ENCODE peak calls at places on chromosomes 16 and 17, in eight cellular contexts. H is dorsolateral prefrontal cortex, X is astrocyte of the spinal cord, P is cardiac fibroblast, C is cardiac muscle cell, R is esophagus muscularis mucosa, A is choroid plexus epithelial cell, N is epithelial cell of esophagus. I is an unnamed sample.

GRCh38 chr17:28849281-28849680 is 5.5 kb upstream of the ERAL1 start:
- DNase-seq in H (peak), X (no peak), P (peak), C (peak), R (no peak), A (peak), N (peak), I (no peak)

GRCh38 chr17:81510798-81511549 is 1.6 kb downstream of the ACTG1 start:
- DNase-seq in H (no peak), X (peak), P (peak), C (peak), R (no peak), A (peak), N (no peak), I (no peak)

GRCh38 chr16:6725634-6726331 is 606.9 kb upstream of the RBFOX1 start:
- DNase-seq in H (no peak), X (no peak), P (no peak), C (peak), R (no peak), A (no peak), N (no peak), I (no peak)

GRCh38 chr17:46818319-46818928 is at the start of gene WNT3:
- DNase-seq in H (peak), X (no peak), P (no peak), C (peak), R (no peak), A (no peak), N (peak), I (no peak)

GRCh38 chr16:58639230-58639629 is 9.6 kb upstream of the CNOT1 start:
- DNase-seq in H (no peak), X (no peak), P (no peak), C (no peak), R (no peak), A (no peak), N (no peak), I (no peak)

GRCh38 chr17:80687819-80688218 is 143.2 kb downstream of the RPTOR start:
- DNase-seq in H (no peak), X (no peak), P (no peak), C (no peak), R (no peak), A (no peak), N (no peak), I (no peak)

GRCh38 chr16:57590654-57591085 is 37.8 kb upstream of the ADGRG1 start:
- DNase-seq in H (no peak), X (peak), P (peak), C (no peak), R (no peak), A (peak), N (peak), I (no peak)

GRCh38 chr17:79549111-79549915 is 61.5 kb downstream of the RBFOX3 start:
- DNase-seq in H (peak), X (no peak), P (no peak), C (no peak), R (no peak), A (no peak), N (no peak), I (no peak)

GRCh38 chr16:30896890-30897730 is 696 bp downstream of the CTF1 start:
- DNase-seq in H (peak), X (peak), P (peak), C (peak), R (peak), A (peak), N (peak), I (peak)

GRCh38 chr17:12457493-12457892 is 208.2 kb upstream of the MYOCD start:
- DNase-seq in H (no peak), X (no peak), P (no peak), C (no peak), R (no peak), A (peak), N (no peak), I (no peak)

GRCh38 chr17:29722411-29723198 is 99.9 kb upstream of the CORO6 start:
- DNase-seq in H (no peak), X (peak), P (peak), C (peak), R (peak), A (peak), N (peak), I (no peak)

GRCh38 chr17:33038740-33039139 is 47.1 kb downstream of the SPACA3 start:
- DNase-seq in H (no peak), X (no peak), P (peak), C (peak), R (no peak), A (peak), N (peak), I (peak)

GRCh38 chr16:373848-374615 is 3.7 kb upstream of the MRPL28 start:
- DNase-seq in H (no peak), X (no peak), P (no peak), C (no peak), R (no peak), A (no peak), N (no peak), I (no peak)

GRCh38 chr17:41196068-41196467 is 6.4 kb downstream of the KRTAP9-1 start:
- DNase-seq in H (no peak), X (no peak), P (no peak), C (no peak), R (no peak), A (no peak), N (no peak), I (no peak)

GRCh38 chr17:608911-609882 is 105.4 kb downstream of the VPS53 start:
- DNase-seq in H (no peak), X (no peak), P (no peak), C (no peak), R (no peak), A (no peak), N (no peak), I (no peak)

GRCh38 chr17:64411999-64412771 is 21.5 kb upstream of the PECAM1 start:
- DNase-seq in H (peak), X (peak), P (peak), C (peak), R (no peak), A (peak), N (peak), I (no peak)

GRCh38 chr17:33381201-33381600 is 88.1 kb upstream of the ASIC2 start:
- DNase-seq in H (no peak), X (no peak), P (peak), C (no peak), R (no peak), A (peak), N (no peak), I (no peak)

GRCh38 chr16:15046692-15047376 is 9.0 kb downstream of the NTAN1 start:
- DNase-seq in H (no peak), X (no peak), P (no peak), C (no peak), R (no peak), A (no peak), N (no peak), I (no peak)

GRCh38 chr16:54846761-54847160 is 83.9 kb upstream of the IRX5 start:
- DNase-seq in H (no peak), X (no peak), P (no peak), C (peak), R (no peak), A (peak), N (peak), I (no peak)

GRCh38 chr16:28915181-28915580 is 9.9 kb downstream of the RABEP2 start:
- DNase-seq in H (no peak), X (peak), P (peak), C (no peak), R (no peak), A (peak), N (peak), I (no peak)

GRCh38 chr17:66755101-66755943 is 79.6 kb upstream of the CACNG5 start:
- DNase-seq in H (peak), X (no peak), P (no peak), C (no peak), R (no peak), A (no peak), N (peak), I (no peak)

GRCh38 chr16:71249399-71249798 is 18.9 kb upstream of the HYDIN start:
- DNase-seq in H (no peak), X (no peak), P (no peak), C (no peak), R (peak), A (no peak), N (no peak), I (no peak)

GRCh38 chr17:55330344-55330933 is 65.7 kb downstream of the HLF start:
- DNase-seq in H (no peak), X (no peak), P (no peak), C (no peak), R (no peak), A (no peak), N (no peak), I (no peak)

GRCh38 chr16:11104168-11105037 is 151.6 kb downstream of the SOCS1 start:
- DNase-seq in H (no peak), X (no peak), P (no peak), C (peak), R (no peak), A (no peak), N (no peak), I (no peak)

GRCh38 chr16:22165508-22166285 is 3.4 kb downstream of the SDR42E2 start:
- DNase-seq in H (no peak), X (no peak), P (no peak), C (no peak), R (no peak), A (no peak), N (no peak), I (no peak)

GRCh38 chr16:71594000-71594646 is 17.2 kb upstream of the TAT start:
- DNase-seq in H (no peak), X (no peak), P (no peak), C (no peak), R (no peak), A (no peak), N (no peak), I (no peak)

GRCh38 chr17:28384281-28385036 is 13.0 kb downstream of the SARM1 start:
- DNase-seq in H (peak), X (no peak), P (no peak), C (peak), R (no peak), A (no peak), N (no peak), I (no peak)

GRCh38 chr17:52035336-52035915 is 123.1 kb downstream of the CA10 start:
- DNase-seq in H (peak), X (no peak), P (no peak), C (no peak), R (no peak), A (no peak), N (no peak), I (no peak)

GRCh38 chr16:54954220-54954619 is 23.6 kb downstream of the IRX5 start:
- DNase-seq in H (no peak), X (no peak), P (peak), C (no peak), R (no peak), A (no peak), N (no peak), I (no peak)

GRCh38 chr16:58409316-58409973 is 17.2 kb downstream of the GINS3 start:
- DNase-seq in H (peak), X (peak), P (peak), C (no peak), R (no peak), A (peak), N (peak), I (no peak)

GRCh38 chr16:819336-819735 is 18.8 kb upstream of the GNG13 start:
- DNase-seq in H (no peak), X (no peak), P (no peak), C (no peak), R (no peak), A (no peak), N (no peak), I (no peak)

GRCh38 chr16:14337303-14338191 is 266.4 kb downstream of the MRTFB start:
- DNase-seq in H (no peak), X (no peak), P (peak), C (no peak), R (no peak), A (peak), N (no peak), I (no peak)

GRCh38 chr17:50426814-50427787 is 1.1 kb downstream of the ACSF2 start:
- DNase-seq in H (no peak), X (peak), P (peak), C (peak), R (no peak), A (peak), N (peak), I (no peak)
- TF ChIP-seq CTCF in H (no peak), X (peak), P (no peak), C (peak), R (no peak), A (peak), N (peak), I (peak)

GRCh38 chr16:85385463-85386331 is 227.4 kb upstream of the GSE1 start:
- DNase-seq in H (peak), X (no peak), P (no peak), C (no peak), R (no peak), A (no peak), N (no peak), I (no peak)
- TF ChIP-seq CTCF in H (no peak), X (no peak), P (no peak), C (no peak), R (no peak), A (no peak), N (no peak), I (peak)

DNA sequence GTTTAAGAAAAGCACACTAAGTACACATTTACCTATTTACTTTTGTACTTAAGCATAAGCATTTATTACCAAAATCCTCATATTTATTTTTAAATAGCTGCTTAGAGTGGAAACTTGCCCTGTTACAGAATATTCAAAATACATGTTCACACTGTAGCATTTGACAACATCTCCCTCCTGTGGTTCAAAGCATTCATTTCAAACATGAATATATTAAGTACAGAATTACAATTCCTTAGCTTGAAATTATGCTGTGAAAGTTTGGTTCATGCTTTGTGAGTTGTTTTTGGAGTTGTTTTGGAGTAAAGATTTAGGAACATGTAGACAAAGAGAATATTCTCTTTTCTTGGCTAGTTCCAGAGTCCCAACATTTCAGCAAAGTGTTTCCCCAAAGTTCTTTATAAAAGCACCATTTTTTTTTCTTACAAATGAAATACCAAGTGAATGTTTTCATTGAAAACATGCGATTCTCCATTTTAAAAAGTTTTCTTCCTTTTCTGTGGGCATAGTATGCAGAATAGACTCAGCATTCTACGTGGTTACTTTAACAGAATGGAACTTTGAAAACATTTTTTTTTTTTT is 33.2 kb downstream of the TUBD1 start:
- DNase-seq in H (no peak), X (peak), P (peak), C (no peak), R (no peak), A (peak), N (peak), I (no peak)
- TF ChIP-seq CTCF in H (peak), X (peak), P (peak), C (peak), R (peak), A (peak), N (peak), I (peak)

DNA sequence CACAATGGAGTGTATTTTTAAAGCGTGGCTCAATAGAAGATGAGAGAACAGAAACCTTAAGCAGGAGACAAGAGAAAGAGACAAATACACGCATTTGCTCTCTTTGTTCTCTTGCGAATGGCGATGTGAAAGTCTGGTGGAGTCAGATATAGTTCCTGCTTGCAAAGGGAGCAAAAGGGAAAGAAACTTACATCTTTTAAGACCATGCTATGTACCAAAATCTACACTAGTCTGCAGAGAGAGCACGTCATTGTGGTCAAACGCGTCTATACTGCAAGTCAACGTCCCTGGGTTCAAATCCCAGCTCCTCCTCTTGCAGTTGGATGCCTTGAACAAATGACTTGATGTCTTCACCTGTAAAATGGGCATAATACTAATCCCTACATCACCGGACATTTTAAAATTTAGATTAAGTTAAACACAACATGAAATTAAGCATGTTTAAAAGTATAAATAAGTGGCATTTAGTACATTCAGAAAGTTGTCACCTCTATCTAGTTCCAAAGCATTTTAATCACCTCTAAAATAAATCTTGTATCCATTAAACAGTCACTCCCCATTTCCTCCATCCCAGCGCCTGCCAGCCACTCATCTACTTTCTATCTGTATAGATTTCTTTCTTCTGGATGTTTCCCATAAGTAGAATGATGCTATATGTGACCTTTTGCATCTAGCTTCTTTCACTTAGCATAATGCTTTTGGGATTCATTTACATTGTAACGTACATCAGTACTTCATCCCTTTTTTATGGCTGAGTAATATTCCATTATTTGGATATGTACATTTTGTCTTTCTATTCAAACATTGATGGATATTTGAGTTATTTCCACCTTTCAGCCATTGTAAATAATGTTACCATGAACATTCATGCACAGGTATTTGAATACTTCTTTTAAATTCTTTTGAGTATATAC is 406.9 kb downstream of the TMEM114 start:
- DNase-seq in H (no peak), X (no peak), P (no peak), C (no peak), R (no peak), A (no peak), N (no peak), I (no peak)
- TF ChIP-seq CTCF in H (no peak), X (no peak), P (no peak), C (no peak), R (no peak), A (no peak), N (no peak), I (no peak)

GRCh38 chr16:87235810-87236515 is 81.2 kb downstream of the C16orf95 start:
- DNase-seq in H (no peak), X (no peak), P (no peak), C (no peak), R (no peak), A (peak), N (no peak), I (no peak)

GRCh38 chr16:87231911-87232310 is 85.3 kb downstream of the C16orf95 start:
- DNase-seq in H (no peak), X (no peak), P (no peak), C (no peak), R (no peak), A (no peak), N (no peak), I (no peak)

GRCh38 chr16:87231295-87231694 is 85.9 kb downstream of the C16orf95 start:
- DNase-seq in H (no peak), X (no peak), P (no peak), C (no peak), R (no peak), A (no peak), N (no peak), I (no peak)

GRCh38 chr16:87234601-87235000 is 82.6 kb downstream of the C16orf95 start:
- DNase-seq in H (no peak), X (no peak), P (no peak), C (no peak), R (no peak), A (no peak), N (no peak), I (no peak)

DNA sequence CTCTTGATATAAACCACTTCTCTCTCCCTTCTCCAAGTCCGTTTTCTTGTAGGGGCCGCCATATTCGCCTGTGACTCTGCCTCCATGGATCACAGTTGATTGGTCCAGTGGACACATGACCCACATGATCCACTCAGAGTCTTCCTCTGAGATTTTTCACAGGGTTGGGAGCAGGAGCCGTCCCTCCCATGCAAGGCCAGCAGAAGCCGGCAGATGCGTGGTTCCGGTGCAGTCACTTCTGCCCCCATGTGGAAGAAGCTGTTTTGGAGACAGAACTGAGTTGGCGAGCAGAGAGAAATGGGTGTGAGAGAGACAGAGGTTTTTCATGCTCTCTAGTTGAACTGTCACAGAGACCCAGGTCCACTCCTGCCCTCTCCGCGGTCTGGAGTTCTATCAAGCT is 83.3 kb downstream of the C16orf95 start:
- DNase-seq in H (no peak), X (peak), P (peak), C (no peak), R (no peak), A (peak), N (no peak), I (no peak)
- TF ChIP-seq CTCF in H (no peak), X (peak), P (peak), C (peak), R (no peak), A (peak), N (no peak), I (peak)

DNA sequence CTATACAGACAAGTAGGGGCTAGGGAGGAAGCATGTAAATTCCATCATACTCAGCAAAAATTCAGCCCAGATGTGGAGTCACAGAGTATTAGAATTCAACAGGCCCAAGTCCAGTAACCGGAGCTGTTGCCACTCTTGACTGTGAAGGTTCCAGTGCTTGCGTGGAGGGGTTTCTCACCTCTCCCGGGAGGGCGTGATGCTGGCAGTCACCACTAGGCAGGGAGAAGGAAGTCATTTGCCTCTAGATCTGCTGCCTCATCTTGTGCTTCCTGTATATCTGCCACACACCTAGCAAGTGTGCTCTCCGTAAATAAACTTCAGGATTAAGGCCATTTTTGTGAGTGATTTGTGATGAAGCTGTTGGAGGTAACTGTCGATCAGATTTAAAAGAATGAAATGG is 1.0 kb upstream of the CKLF start:
- DNase-seq in H (no peak), X (no peak), P (no peak), C (peak), R (no peak), A (peak), N (peak), I (no peak)
- TF ChIP-seq CTCF in H (no peak), X (peak), P (peak), C (peak), R (no peak), A (peak), N (peak), I (peak)

GRCh38 chr16:85759631-85760419 is 8.9 kb upstream of the C16orf74 start:
- DNase-seq in H (no peak), X (no peak), P (no peak), C (no peak), R (no peak), A (no peak), N (peak), I (no peak)
- TF ChIP-seq CTCF in H (no peak), X (peak), P (peak), C (peak), R (peak), A (peak), N (peak), I (peak)